ENCODE peak calls at places on chromosomes 5 and 9, in eight cellular contexts. O is type B pancreatic cell, F is A172, L is NCI-H2081, D is BJ, S is ascending aorta, R is left cardiac atrium, M is heart right ventricle. U is an unnamed sample.

GRCh38 chr9:136485049-136485647 is 2.3 kb upstream of the SEC16A start:
- DNase-seq in M (peak), L (peak), R (peak), S (peak), O (peak), D (no peak), F (peak), U (peak)

GRCh38 chr9:134747951-134748489 is 106.4 kb downstream of the COL5A1 start:
- DNase-seq in R (no peak), O (no peak), M (no peak), D (no peak), L (no peak), S (no peak), F (no peak), U (no peak)

GRCh38 chr5:83474986-83475385 is 3.4 kb downstream of the VCAN start:
- DNase-seq in R (no peak), M (no peak), O (no peak), D (no peak), S (peak), F (no peak), L (no peak), U (no peak)

GRCh38 chr9:135343733-135344522 is 135.7 kb upstream of the PPP1R26 start:
- DNase-seq in S (no peak), O (peak), F (peak), M (peak), D (no peak), R (peak), L (no peak), U (peak)

GRCh38 chr5:176776141-176776865 is 34.1 kb upstream of the UNC5A start:
- DNase-seq in R (no peak), D (no peak), M (no peak), F (no peak), O (peak), S (peak), L (no peak), U (no peak)

GRCh38 chr5:71601222-71602026 is 14.3 kb downstream of the MCCC2 start:
- DNase-seq in D (peak), R (peak), L (no peak), M (peak), S (peak), F (peak), O (no peak), U (peak)

GRCh38 chr9:120980951-120981350 is 54.4 kb upstream of the TRAF1 start:
- DNase-seq in M (no peak), D (no peak), F (no peak), O (no peak), S (no peak), L (no peak), R (no peak), U (no peak)

GRCh38 chr9:126902160-126902559 is 12.4 kb upstream of the RALGPS1 start:
- DNase-seq in S (no peak), L (no peak), D (no peak), O (no peak), F (no peak), M (no peak), R (no peak), U (no peak)

GRCh38 chr9:93091453-93092081 is 4.5 kb upstream of the CARD19 start:
- DNase-seq in D (no peak), L (no peak), O (no peak), S (peak), M (no peak), F (peak), R (no peak), U (peak)

GRCh38 chr5:95963650-95964410 is 2.2 kb upstream of the ELL2 start:
- DNase-seq in S (no peak), F (no peak), M (no peak), R (no peak), D (no peak), L (no peak), O (no peak), U (no peak)

GRCh38 chr5:107253246-107253645 is 417.5 kb downstream of the EFNA5 start:
- DNase-seq in L (no peak), O (no peak), M (no peak), R (no peak), S (peak), F (no peak), D (no peak), U (no peak)

GRCh38 chr9:129263836-129264235 is 85.8 kb upstream of the IER5L start:
- DNase-seq in S (no peak), F (no peak), L (no peak), R (peak), O (no peak), D (no peak), M (no peak), U (no peak)

GRCh38 chr9:6383551-6384225 is 29.3 kb upstream of the UHRF2 start:
- DNase-seq in D (no peak), F (peak), R (no peak), S (peak), O (no peak), M (no peak), L (no peak), U (no peak)

GRCh38 chr9:84173961-84174360 is 166.6 kb downstream of the SLC28A3 start:
- DNase-seq in R (no peak), M (no peak), D (no peak), S (no peak), L (no peak), F (no peak), O (no peak), U (no peak)

GRCh38 chr5:28743362-28743761 is 1705.0 kb upstream of the CDH9 start:
- DNase-seq in S (no peak), M (no peak), D (no peak), O (no peak), L (no peak), F (peak), R (no peak), U (no peak)

GRCh38 chr9:138071292-138071691 is 193.7 kb downstream of the CACNA1B start:
- DNase-seq in D (no peak), O (peak), S (no peak), L (no peak), F (no peak), M (no peak), R (no peak), U (no peak)

GRCh38 chr5:36177715-36178556 is 26.0 kb downstream of the SKP2 start:
- DNase-seq in D (no peak), M (no peak), S (no peak), R (no peak), L (peak), O (no peak), F (peak), U (no peak)

GRCh38 chr9:1018121-1018520 is 32.0 kb upstream of the DMRT2 start:
- DNase-seq in S (no peak), R (no peak), O (no peak), F (no peak), D (no peak), L (no peak), M (no peak), U (no peak)

GRCh38 chr5:12876541-12877298 is 972.5 kb upstream of the CTNND2 start:
- DNase-seq in F (no peak), R (no peak), O (no peak), S (no peak), M (no peak), D (no peak), L (no peak), U (no peak)

GRCh38 chr5:4258170-4258569 is 662.5 kb downstream of the IRX1 start:
- DNase-seq in M (no peak), F (no peak), S (no peak), D (no peak), R (no peak), O (no peak), L (no peak), U (no peak)

GRCh38 chr5:133828727-133829126 is 139.7 kb downstream of the C5orf15 start:
- DNase-seq in L (no peak), R (no peak), O (no peak), S (no peak), D (no peak), M (no peak), F (no peak), U (peak)

GRCh38 chr5:58357121-58357520 is 102.8 kb downstream of the PLK2 start:
- DNase-seq in O (no peak), M (no peak), S (no peak), D (no peak), L (no peak), R (no peak), F (no peak), U (no peak)

GRCh38 chr5:131067596-131067995 is 97.5 kb downstream of the HINT1 start:
- DNase-seq in F (no peak), O (no peak), L (no peak), D (no peak), S (no peak), R (no peak), M (no peak), U (no peak)

GRCh38 chr9:129436751-129437625 is 183.9 kb downstream of the C9orf50 start:
- DNase-seq in S (peak), R (peak), D (no peak), F (no peak), O (no peak), L (no peak), M (peak), U (no peak)

GRCh38 chr9:7150153-7150890 is 392.5 kb downstream of the KDM4C start:
- DNase-seq in S (no peak), F (no peak), O (no peak), M (no peak), L (no peak), R (no peak), D (no peak), U (no peak)

GRCh38 chr9:27645166-27645840 is 72.0 kb upstream of the C9orf72 start:
- DNase-seq in D (no peak), M (no peak), L (no peak), S (no peak), R (no peak), O (no peak), F (no peak), U (no peak)

U was measured in NCI-H1436.